ENCODE peak calls at places on chromosomes 16 and 17, in six cellular contexts. V is OCI-LY7, A is thoracic aorta, L is pancreas, H is GM23338, D is tibial artery. Q is an unnamed sample.
A peak's percentile ranks its signal among the peaks of the same experiment; 100 is the strongest.

GRCh38 chr17:40422990-40423611 is 5.4 kb upstream of the TOP2A start:
- DNase-seq in D (no peak), L (no peak), V (no peak), A (no peak), H (peak; percentile 83), Q (no peak)

GRCh38 chr16:19666451-19666850 is 51.6 kb downstream of the KNOP1 start:
- DNase-seq in A (no peak), L (no peak), D (no peak), V (no peak), H (no peak), Q (no peak)

GRCh38 chr16:85555549-85556455 is 57.3 kb upstream of the GSE1 start:
- DNase-seq in L (peak; percentile 79), A (no peak), V (peak; percentile 50), H (peak; percentile 83), D (no peak), Q (no peak)

GRCh38 chr17:4914009-4914408 is 11.1 kb upstream of the CHRNE start:
- DNase-seq in H (no peak), D (no peak), A (no peak), V (no peak), L (no peak), Q (no peak)

GRCh38 chr16:74568961-74569631 is 37.8 kb downstream of the GLG1 start:
- DNase-seq in A (no peak), V (no peak), L (no peak), D (no peak), H (no peak), Q (no peak)

GRCh38 chr17:57559634-57560387 is 185.3 kb downstream of the CCDC182 start:
- DNase-seq in V (no peak), L (no peak), D (no peak), A (no peak), H (no peak), Q (no peak)

GRCh38 chr17:7951143-7951792 is 19.3 kb downstream of the CNTROB start:
- DNase-seq in H (no peak), D (no peak), L (no peak), A (no peak), V (no peak), Q (no peak)

GRCh38 chr17:62892069-62892675 is 73.9 kb upstream of the TANC2 start:
- DNase-seq in H (no peak), A (no peak), V (no peak), D (no peak), L (no peak), Q (no peak)

GRCh38 chr16:50096791-50097190 is 31.0 kb downstream of the HEATR3 start:
- DNase-seq in L (no peak), D (no peak), H (no peak), A (no peak), V (no peak), Q (no peak)

GRCh38 chr16:51034481-51035109 is 116.5 kb downstream of the SALL1 start:
- DNase-seq in V (peak; percentile 49), H (no peak), A (no peak), L (no peak), D (no peak), Q (no peak)

DNA sequence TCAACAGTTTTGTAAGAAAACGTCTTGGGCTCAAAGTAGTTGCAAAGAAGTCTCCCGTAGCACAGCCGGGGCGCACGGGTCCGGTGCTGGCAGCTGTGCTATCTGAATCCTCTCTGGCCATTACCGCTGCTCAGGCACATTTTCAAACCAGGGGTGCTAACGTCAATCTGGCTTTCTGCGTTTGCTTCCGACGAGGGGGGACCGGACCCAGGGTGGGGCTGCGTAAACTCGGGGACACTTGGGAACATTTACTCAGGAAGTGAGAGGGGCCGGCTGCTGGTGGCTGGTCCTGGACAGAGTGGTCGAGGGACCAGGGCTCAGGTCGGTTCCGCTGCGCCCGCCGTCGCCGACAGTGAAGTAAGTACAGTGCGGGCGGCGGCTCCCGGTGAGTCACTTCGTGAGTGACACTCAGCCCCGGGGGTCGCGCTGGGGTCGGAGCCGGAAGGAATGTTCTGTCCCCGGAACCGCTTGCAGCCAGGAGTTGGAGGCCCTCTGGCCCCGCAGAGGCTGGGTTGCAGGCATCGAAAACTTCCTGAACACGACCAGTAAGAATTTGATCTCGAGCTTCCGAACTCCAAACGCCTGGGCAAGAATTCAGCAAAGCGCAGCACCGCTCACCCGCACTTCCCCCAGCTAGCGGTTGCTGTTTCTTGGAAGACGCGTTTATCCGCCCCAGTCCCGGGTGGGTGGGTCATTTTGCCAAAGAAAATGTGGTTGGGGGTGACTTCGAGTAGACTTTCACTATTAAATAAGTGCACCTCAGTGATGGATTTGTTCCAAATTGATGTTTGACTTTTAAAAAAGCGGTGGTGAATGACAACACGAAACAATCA is 1.4 kb upstream of the HS3ST3B1 start:
- DNase-seq in H (peak; percentile 76), V (no peak), D (no peak), L (peak; percentile 33), A (no peak), Q (peak; percentile 89)
- H3K4me1 ChIP-seq in H (peaks cover 38% of the 10 kb centered on the region), V (peaks cover 20% of the 10 kb centered on the region), D (no peaks in the 10 kb centered on the region), L (peaks cover 8% of the 10 kb centered on the region), A (peaks cover 56% of the 10 kb centered on the region), Q (peaks cover 56% of the 10 kb centered on the region)

GRCh38 chr16:83060-83603 is 5.1 kb downstream of the MPG start:
- DNase-seq in L (no peak), V (no peak), H (no peak), A (no peak), D (no peak), Q (no peak)
- H3K36me3 ChIP-seq in L (peaks cover 12% of the 10 kb centered on the region), V (peaks cover 38% of the 10 kb centered on the region), H (no peaks in the 10 kb centered on the region), A (peaks cover 24% of the 10 kb centered on the region), D (peaks cover 37% of the 10 kb centered on the region), Q (no peaks in the 10 kb centered on the region)

DNA sequence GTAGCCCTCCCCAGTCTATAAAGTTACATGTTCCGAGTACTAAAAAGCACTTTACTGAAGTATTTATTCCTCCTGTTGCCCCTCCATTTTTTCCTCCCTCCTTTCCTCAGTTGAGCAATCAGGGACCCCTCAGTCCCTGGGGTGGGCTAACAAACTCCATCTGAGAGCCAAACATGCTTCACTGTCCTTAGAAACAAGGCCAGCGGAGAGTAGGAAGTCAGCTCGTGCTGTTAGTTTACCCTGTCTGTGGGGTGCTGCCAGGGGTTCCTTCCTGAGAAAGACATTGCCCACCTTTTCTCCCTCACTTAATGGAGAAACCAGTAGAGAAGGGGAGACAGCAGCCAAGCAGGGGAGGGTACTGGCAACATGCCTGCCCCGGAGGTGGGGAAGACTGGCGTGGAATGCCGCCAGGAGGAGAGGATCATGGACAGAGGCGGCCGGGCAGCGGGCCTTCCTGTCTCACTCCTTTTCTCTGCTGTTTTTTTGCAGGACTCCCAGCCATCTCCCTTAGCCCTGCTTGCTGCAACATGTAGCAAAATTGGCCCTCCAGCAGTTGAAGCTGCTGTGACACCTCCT is 19.7 kb downstream of the SP2 start:
- DNase-seq in A (no peak), V (no peak), H (no peak), L (no peak), D (no peak), Q (no peak)
- H3K27ac ChIP-seq in A (peak overlapping the region; percentile 25), V (no peak overlapping the region), H (no peak overlapping the region), L (no peak overlapping the region), D (no peak overlapping the region), Q (no peak overlapping the region)

DNA sequence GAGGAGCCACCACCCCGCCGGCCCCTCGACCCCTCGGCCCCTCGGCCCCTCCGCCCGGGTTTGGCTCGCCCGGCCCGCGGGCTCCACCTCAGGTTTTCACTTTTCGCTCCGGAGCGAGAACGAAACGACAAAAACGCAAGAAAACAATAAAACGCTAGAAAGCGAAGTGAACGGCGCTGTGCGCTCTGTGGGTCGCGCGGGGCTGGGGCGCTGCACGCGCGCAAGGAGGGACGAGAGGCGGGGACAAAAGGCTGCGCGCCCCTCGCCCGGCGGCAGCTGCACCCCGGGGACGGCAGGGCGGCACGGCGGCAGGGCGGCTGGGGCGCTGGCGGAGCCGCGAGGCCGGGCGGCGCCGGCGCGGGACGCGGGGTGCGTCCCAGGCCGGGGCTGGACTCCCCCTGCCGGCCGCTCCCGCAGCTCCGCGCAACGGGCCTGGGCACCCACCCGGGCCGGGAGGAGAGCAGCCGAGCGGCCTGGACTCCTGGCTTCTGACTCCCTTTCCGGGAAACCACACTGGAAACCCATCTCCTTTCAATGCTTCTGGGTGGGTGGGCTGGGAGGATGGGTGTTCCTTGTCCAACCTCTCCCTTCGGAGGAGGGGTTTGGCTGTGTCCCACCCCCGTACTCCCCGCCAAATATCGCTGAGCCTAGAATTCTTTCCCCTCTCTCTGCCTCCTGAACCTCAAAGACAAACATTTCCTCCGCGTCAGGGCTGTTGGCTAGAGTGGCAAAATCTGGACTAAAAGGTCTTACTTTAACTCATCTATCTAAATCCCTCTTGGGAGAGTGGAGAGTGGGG is 9.9 kb downstream of the TBX2 start:
- DNase-seq in V (no peak), L (no peak), H (peak; percentile 73), A (no peak), D (peak; percentile 80), Q (no peak)
- H3K4me1 ChIP-seq in V (peaks cover 16% of the 10 kb centered on the region), L (peaks cover 5% of the 10 kb centered on the region), H (peaks cover 14% of the 10 kb centered on the region), A (peaks cover 70% of the 10 kb centered on the region), D (no peaks in the 10 kb centered on the region), Q (peaks cover 70% of the 10 kb centered on the region)

DNA sequence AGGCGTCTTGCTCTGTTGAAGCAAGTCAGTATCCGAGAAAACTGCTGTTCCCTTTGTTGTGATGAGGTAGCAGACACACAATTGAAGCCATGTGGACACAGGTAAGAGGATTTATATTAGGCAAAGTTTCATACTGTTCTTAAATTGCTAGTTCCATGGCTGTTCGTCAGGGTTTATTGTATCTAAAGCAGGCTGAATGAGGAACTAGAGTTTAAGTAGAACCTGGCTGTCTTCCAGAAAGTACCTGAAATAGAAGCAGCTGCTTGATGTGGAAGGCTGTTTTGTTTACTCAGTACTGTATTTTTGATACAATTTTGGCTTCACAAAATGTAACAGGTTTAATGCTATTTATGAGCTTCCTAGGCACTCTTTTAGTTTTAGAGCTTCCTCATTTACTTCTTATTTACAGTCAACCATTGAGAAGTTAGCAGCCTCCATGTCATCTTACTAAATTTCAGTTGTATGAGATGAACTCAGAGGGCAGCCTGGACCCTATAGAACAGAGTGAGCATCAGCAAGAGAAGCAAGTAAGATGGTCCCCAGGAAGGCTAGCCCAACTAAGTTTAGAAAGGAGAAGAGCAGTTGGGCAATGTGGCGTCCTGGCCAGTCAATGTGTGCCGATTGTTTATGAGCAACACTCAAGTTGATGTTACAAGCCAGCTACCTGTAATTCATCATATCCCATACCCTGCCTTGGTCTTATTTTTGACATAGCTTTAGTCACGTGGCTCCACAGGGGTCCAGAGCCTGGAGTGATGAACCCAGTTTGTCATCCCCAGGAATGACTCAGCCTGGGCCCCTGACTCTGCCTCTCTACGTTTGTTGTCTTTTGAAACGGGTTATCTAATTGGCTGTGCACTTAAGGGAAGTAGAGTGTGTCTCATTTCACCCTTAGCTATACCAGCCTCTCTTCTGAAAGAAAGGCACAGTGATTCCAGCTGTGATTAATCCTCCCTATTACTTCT is 9.6 kb upstream of the ARL2BP start:
- DNase-seq in A (no peak), V (peak; percentile 72), L (no peak), D (no peak), H (no peak), Q (no peak)
- H3K36me3 ChIP-seq in A (peaks cover 61% of the 10 kb centered on the region), V (peaks cover 88% of the 10 kb centered on the region), L (peaks cover 53% of the 10 kb centered on the region), D (peaks cover 80% of the 10 kb centered on the region), H (peaks cover 25% of the 10 kb centered on the region), Q (no peaks in the 10 kb centered on the region)

Q was measured in vagina.